ENCODE peak calls at places on chromosomes 6 and 20, in six cellular contexts. D is stimulated activated CD4-positive, alpha-beta T cell treated with anti-CD3 and anti-CD28 coated beads, Interleukin-4, amount 100 ng/mL, for 24 hours; P is AG10803; Y is NCI-H187 treated with DMSO at 0.1 percent for 48 hours; F is GM20000; C is esophagus squamous epithelium. I is an unnamed sample.
A peak's percentile ranks its signal among the peaks of the same experiment; 100 is the strongest.

GRCh38 chr6:113774122-113774835 is 82.9 kb upstream of the MARCKS start:
- DNase-seq in F (no peak), P (peak; percentile 78), C (no peak), Y (no peak), D (no peak), I (peak; percentile 32)

GRCh38 chr20:43459022-43459942 is 1.6 kb downstream of the SRSF6 start:
- DNase-seq in D (peak; percentile 27), Y (no peak), C (no peak), P (no peak), F (no peak), I (no peak)

GRCh38 chr20:10655723-10656122 is 18.1 kb downstream of the JAG1 start:
- DNase-seq in Y (no peak), C (no peak), F (no peak), D (no peak), P (no peak), I (no peak)

GRCh38 chr6:143279385-143279784 is 171.1 kb downstream of the ADAT2 start:
- DNase-seq in Y (no peak), C (no peak), P (no peak), D (peak; percentile 9), F (peak; percentile 28), I (no peak)

GRCh38 chr20:7596541-7596940 is 343.7 kb downstream of the HAO1 start:
- DNase-seq in D (no peak), F (no peak), P (no peak), Y (no peak), C (no peak), I (no peak)

GRCh38 chr20:35602851-35603495 is 12.7 kb upstream of the SPAG4 start:
- DNase-seq in F (no peak), C (no peak), Y (no peak), P (no peak), D (no peak), I (no peak)

GRCh38 chr6:41042167-41042566 is at the start of gene TSPO2:
- DNase-seq in Y (no peak), F (no peak), D (no peak), C (no peak), P (no peak), I (no peak)

GRCh38 chr6:157054531-157054979 is 268.8 kb downstream of the TMEM242 start:
- DNase-seq in Y (no peak), P (no peak), D (peak; percentile 43), F (peak; percentile 27), C (no peak), I (no peak)

GRCh38 chr6:148629910-148630470 is 116.8 kb upstream of the UST start:
- DNase-seq in C (no peak), D (no peak), P (peak; percentile 66), Y (no peak), F (no peak), I (no peak)

I was measured in renal cortical epithelial cell.